ENCODE peak calls at places on chromosomes 12 and 14, in nine cellular contexts. Z, K, S, T, F, H, G, C and U are unnamed samples.

GRCh38 chr14:97634786-97635185 is 837.6 kb downstream of the VRK1 start:
- DNase-seq in C (no peak), F (no peak), Z (no peak), H (peak), S (no peak), T (no peak), G (peak), K (no peak), U (no peak)

GRCh38 chr12:57005980-57006808 is at the start of gene ZBTB39:
- DNase-seq in C (peak), S (peak), F (peak), G (peak), H (peak), T (no peak), Z (no peak), K (peak), U (peak)

GRCh38 chr14:36826614-36827013 is 165.0 kb downstream of the PAX9 start:
- DNase-seq in G (no peak), K (no peak), C (no peak), T (no peak), F (no peak), S (no peak), Z (no peak), H (no peak), U (no peak)

GRCh38 chr12:19230896-19231295 is 101.4 kb downstream of the PLEKHA5 start:
- DNase-seq in T (no peak), K (no peak), F (no peak), H (no peak), G (no peak), Z (no peak), S (no peak), C (no peak), U (no peak)

GRCh38 chr12:110282343-110282860 is 1.4 kb downstream of the ATP2A2 start:
- DNase-seq in C (no peak), S (peak), H (no peak), F (no peak), K (no peak), T (no peak), G (no peak), Z (no peak), U (no peak)

GRCh38 chr14:100875861-100876590 is 27.5 kb downstream of the RTL1 start:
- DNase-seq in C (no peak), T (no peak), K (no peak), H (peak), G (no peak), S (no peak), Z (no peak), F (peak), U (no peak)

GRCh38 chr12:10537721-10538120 is 32.0 kb downstream of the EIF2S3B start:
- DNase-seq in Z (no peak), C (no peak), T (no peak), F (peak), H (no peak), G (no peak), S (no peak), K (no peak), U (no peak)

GRCh38 chr12:116590561-116590960 is 31.4 kb downstream of the MAP1LC3B2 start:
- DNase-seq in K (no peak), H (no peak), C (no peak), G (no peak), F (no peak), Z (no peak), S (no peak), T (peak), U (no peak)

GRCh38 chr12:43306066-43306465 is 245.9 kb downstream of the ADAMTS20 start:
- DNase-seq in K (no peak), T (peak), F (no peak), S (no peak), Z (no peak), G (peak), H (no peak), C (no peak), U (no peak)

DNA sequence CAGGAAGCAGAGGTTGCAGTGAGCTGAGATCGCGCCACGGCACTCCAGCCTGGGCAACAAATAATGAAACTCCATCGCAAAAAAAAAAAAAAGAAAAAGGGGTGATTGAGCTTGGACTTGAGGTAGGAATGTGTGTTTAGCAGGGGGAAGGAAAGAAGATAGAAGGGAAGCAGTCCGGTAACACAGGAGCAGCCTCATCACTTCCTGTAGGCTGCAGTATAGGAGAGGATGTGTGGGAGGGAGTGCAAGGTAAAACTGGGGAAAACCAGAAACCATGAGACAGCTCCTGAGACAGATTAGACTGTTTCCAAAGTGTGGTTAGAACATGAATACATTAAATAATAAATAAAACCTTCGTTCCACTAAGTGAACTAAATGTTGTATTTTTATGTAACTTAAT is 49.2 kb downstream of the FGD4 start:
- DNase-seq in S (no peak), H (no peak), G (no peak), F (no peak), Z (no peak), T (no peak), K (no peak), C (no peak), U (no peak)
- TF ChIP-seq CTCF in S (no peak), H (no peak), G (no peak), F (no peak), Z (no peak), T (no peak), K (no peak), C (no peak), U (no peak)

GRCh38 chr12:86411710-86412109 is 155.5 kb upstream of the MGAT4C start:
- DNase-seq in F (no peak), Z (no peak), S (no peak), H (no peak), K (no peak), T (no peak), G (no peak), C (no peak), U (no peak)
- TF ChIP-seq CTCF in F (no peak), Z (no peak), S (no peak), H (no peak), K (no peak), T (no peak), G (no peak), C (no peak), U (no peak)

DNA sequence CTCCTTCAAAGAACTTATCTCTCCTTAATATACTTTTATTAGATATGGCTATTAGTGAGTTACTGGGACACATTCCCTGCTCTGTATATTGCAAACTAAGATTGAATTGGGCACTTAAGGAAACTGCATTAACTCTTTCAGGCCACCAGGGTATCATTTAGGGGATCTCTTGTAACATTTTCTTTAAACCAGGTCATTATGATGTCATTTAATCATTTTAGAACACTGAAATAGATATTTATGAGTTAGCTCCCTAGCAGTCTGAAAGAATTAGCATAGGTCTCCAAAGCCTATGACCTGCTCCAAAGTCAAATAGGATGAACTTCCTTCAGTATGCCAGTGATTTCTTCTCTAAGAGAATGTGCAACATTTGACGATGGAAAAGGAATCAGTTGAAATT is 506.9 kb downstream of the FOXG1 start:
- DNase-seq in H (no peak), S (no peak), T (no peak), C (no peak), G (no peak), Z (no peak), K (no peak), F (no peak), U (no peak)
- TF ChIP-seq CTCF in H (no peak), S (no peak), T (no peak), C (no peak), G (no peak), Z (no peak), K (no peak), F (no peak), U (no peak)

DNA sequence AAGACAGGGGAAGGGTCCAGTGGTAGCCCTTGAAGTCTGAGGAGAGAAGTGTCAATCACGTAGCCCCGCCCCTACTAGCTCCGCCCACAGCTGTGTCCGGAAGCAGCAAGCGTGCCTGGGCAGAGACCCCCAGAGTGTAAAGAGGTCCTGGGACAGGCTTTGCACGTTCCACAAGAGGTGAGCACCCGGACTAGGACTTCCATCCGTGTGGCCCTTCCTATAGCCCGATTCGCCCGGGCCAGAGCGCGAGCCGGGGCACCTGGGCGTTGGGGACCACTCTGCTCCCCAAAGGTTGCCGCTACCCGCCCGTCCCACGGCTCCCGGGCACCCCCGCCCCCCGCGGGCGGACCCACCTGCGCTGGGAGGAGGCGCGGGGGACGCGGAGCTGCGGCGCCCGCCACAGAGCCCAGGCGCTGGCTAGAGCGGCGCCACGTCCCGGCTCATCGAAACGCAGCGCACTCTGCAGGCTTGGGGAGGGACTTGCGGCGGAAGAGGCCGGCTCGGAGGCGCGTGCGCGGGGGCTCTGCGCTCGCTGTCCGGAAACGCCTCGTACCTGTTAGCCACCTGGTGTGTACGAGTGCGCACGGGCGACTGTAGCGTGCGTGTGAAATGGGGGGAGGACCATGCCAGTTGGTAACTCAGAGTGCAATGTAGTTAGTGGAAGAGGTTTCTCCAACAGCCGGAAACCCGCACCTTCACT is at the start of gene RABGGTA:
- DNase-seq in G (peak), C (peak), H (peak), Z (peak), T (peak), K (peak), F (peak), S (peak), U (peak)
- TF ChIP-seq CTCF in G (peak), C (peak), H (peak), Z (peak), T (peak), K (peak), F (peak), S (peak), U (peak)

DNA sequence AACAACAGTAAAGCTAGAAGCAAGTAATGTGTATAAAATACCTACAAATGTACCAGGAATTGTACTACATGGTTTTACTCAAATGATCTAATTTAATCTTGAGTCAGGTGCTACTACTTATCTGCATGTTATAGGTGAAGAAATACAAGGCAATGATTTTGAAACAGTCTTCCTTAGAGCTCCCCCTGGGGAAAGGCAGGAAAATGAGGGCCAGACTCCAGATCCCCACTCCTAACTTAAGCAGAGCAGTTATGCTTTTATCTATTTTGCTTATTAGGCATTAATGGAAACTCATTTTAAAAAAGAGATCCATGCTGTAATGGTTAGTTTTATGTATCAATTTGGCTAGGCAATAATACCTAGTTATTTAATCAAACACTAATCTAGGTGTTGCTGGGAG is 109.3 kb upstream of the CPSF6 start:
- DNase-seq in H (no peak), C (no peak), S (no peak), T (no peak), K (no peak), F (no peak), G (peak), Z (no peak), U (no peak)
- TF ChIP-seq CTCF in H (no peak), C (no peak), S (peak), T (no peak), K (no peak), F (peak), G (peak), Z (peak), U (no peak)

DNA sequence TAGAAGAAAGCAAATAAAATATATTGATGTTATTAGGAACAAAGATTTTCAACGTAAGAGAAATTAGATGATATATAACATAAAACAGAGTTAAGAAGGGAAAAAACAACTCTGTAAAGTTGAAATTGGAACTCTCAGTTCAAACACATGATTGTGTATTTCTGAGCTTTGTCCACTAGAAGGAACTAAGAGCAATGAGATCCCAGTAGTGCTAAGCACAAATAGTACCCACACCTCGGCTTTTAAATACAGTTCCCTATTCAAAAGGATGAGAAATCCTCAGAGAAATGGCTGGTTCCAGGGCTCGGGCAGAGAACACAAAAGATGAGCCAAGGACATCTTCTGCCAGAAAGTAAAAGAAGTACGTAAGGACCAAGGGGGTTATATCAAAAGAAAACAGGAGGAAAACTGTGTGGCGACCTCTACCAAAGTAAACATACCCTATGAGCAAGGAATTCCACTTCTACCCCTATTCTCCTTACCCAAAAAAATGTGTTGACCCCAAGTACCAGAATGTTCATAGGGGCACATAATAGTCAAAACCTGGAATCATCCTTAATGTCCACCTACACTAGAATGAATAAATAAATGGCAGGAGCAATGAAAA is 96.6 kb downstream of the SPTSSA start:
- DNase-seq in S (no peak), Z (no peak), H (no peak), C (no peak), F (no peak), K (no peak), T (no peak), G (no peak), U (no peak)
- TF ChIP-seq CTCF in S (no peak), Z (peak), H (no peak), C (no peak), F (peak), K (no peak), T (no peak), G (peak), U (no peak)